ENCODE peak calls at places on chromosome 18, in nine cellular contexts. B, C, E, P, J, D, W, H and U are unnamed samples.

GRCh38 chr18:9577361-9577760 is 37.0 kb downstream of the PPP4R1 start:
- DNase-seq in B (no peak), C (no peak), E (no peak), P (no peak), J (no peak), D (peak), W (no peak), H (no peak), U (no peak)

GRCh38 chr18:40346146-40346545 is 1608.9 kb upstream of the PIK3C3 start:
- DNase-seq in B (no peak), C (no peak), E (no peak), P (no peak), J (no peak), D (no peak), W (no peak), H (no peak), U (no peak)

GRCh38 chr18:8298186-8298585 is 311.1 kb upstream of the RAB12 start:
- DNase-seq in B (no peak), C (no peak), E (no peak), P (no peak), J (no peak), D (no peak), W (no peak), H (no peak), U (no peak)

GRCh38 chr18:32333781-32334180 is 136.9 kb downstream of the GAREM1 start:
- DNase-seq in B (peak), C (no peak), E (no peak), P (no peak), J (no peak), D (no peak), W (no peak), H (no peak), U (no peak)

GRCh38 chr18:70956554-70956953 is 667.7 kb downstream of the SOCS6 start:
- DNase-seq in B (no peak), C (no peak), E (no peak), P (no peak), J (no peak), D (no peak), W (no peak), H (no peak), U (no peak)

GRCh38 chr18:53757346-53757745 is 467.1 kb downstream of the MBD2 start:
- DNase-seq in B (no peak), C (no peak), E (no peak), P (no peak), J (no peak), D (no peak), W (peak), H (no peak), U (no peak)

GRCh38 chr18:73944715-73945114 is 202.9 kb downstream of the FBXO15 start:
- DNase-seq in B (no peak), C (no peak), E (no peak), P (no peak), J (no peak), D (no peak), W (no peak), H (no peak), U (no peak)

GRCh38 chr18:21896732-21897336 is 156.2 kb downstream of the MIB1 start:
- DNase-seq in B (no peak), C (no peak), E (peak), P (no peak), J (peak), D (peak), W (no peak), H (no peak), U (no peak)

GRCh38 chr18:68734311-68734710 is 19.4 kb upstream of the TMX3 start:
- DNase-seq in B (no peak), C (no peak), E (no peak), P (no peak), J (no peak), D (no peak), W (peak), H (no peak), U (no peak)

GRCh38 chr18:3526421-3527354 is 76.7 kb downstream of the TGIF1 start:
- DNase-seq in B (no peak), C (no peak), E (no peak), P (peak), J (no peak), D (peak), W (no peak), H (no peak), U (no peak)

GRCh38 chr18:46759885-46760284 is 3.0 kb upstream of the ST8SIA5 start:
- DNase-seq in B (no peak), C (no peak), E (no peak), P (no peak), J (no peak), D (no peak), W (no peak), H (no peak), U (no peak)

GRCh38 chr18:12921178-12921577 is 26.6 kb upstream of the SEH1L start:
- DNase-seq in B (no peak), C (no peak), E (no peak), P (no peak), J (no peak), D (no peak), W (no peak), H (no peak), U (no peak)

GRCh38 chr18:59032308-59032707 is 107.4 kb upstream of the SEC11C start:
- DNase-seq in B (no peak), C (no peak), E (no peak), P (no peak), J (no peak), D (no peak), W (no peak), H (no peak), U (no peak)

GRCh38 chr18:45727068-45727467 is 3.1 kb downstream of the SLC14A1 start:
- DNase-seq in B (no peak), C (no peak), E (no peak), P (no peak), J (no peak), D (no peak), W (no peak), H (no peak), U (no peak)

GRCh38 chr18:42520074-42520473 is 565.0 kb downstream of the PIK3C3 start:
- DNase-seq in B (no peak), C (no peak), E (no peak), P (no peak), J (no peak), D (no peak), W (no peak), H (no peak), U (no peak)

GRCh38 chr18:55018602-55019001 is 59.3 kb upstream of the CCDC68 start:
- DNase-seq in B (no peak), C (no peak), E (no peak), P (no peak), J (peak), D (no peak), W (peak), H (no peak), U (no peak)

GRCh38 chr18:39186008-39186407 is 1620.4 kb upstream of the CELF4 start:
- DNase-seq in B (no peak), C (no peak), E (no peak), P (no peak), J (no peak), D (no peak), W (no peak), H (no peak), U (no peak)

GRCh38 chr18:3472681-3473544 is 22.9 kb downstream of the TGIF1 start:
- DNase-seq in B (no peak), C (no peak), E (no peak), P (no peak), J (peak), D (no peak), W (no peak), H (no peak), U (no peak)

GRCh38 chr18:38318416-38318815 is 752.8 kb upstream of the CELF4 start:
- DNase-seq in B (no peak), C (no peak), E (no peak), P (no peak), J (no peak), D (no peak), W (peak), H (no peak), U (no peak)

GRCh38 chr18:45103319-45104070 is 422.8 kb downstream of the SETBP1 start:
- DNase-seq in B (no peak), C (no peak), E (no peak), P (no peak), J (no peak), D (no peak), W (no peak), H (no peak), U (no peak)

GRCh38 chr18:48923746-48924580 is 26.8 kb downstream of the SMAD7 start:
- DNase-seq in B (no peak), C (no peak), E (peak), P (no peak), J (peak), D (peak), W (no peak), H (no peak), U (no peak)

GRCh38 chr18:49162226-49162848 is 211.6 kb upstream of the SMAD7 start:
- DNase-seq in B (no peak), C (no peak), E (no peak), P (peak), J (no peak), D (no peak), W (no peak), H (no peak), U (no peak)

GRCh38 chr18:32243358-32243757 is 53.5 kb downstream of the MEP1B start:
- DNase-seq in B (no peak), C (no peak), E (no peak), P (no peak), J (no peak), D (no peak), W (no peak), H (no peak), U (no peak)

GRCh38 chr18:45775241-45775676 is 50.2 kb upstream of the SIGLEC15 start:
- DNase-seq in B (peak), C (peak), E (peak), P (no peak), J (peak), D (peak), W (peak), H (peak), U (no peak)

GRCh38 chr18:59249186-59249774 is 24.0 kb downstream of the RAX start:
- DNase-seq in B (no peak), C (no peak), E (peak), P (peak), J (peak), D (peak), W (peak), H (no peak), U (no peak)

GRCh38 chr18:31241425-31241824 is 76.5 kb upstream of the DSG1 start:
- DNase-seq in B (no peak), C (no peak), E (no peak), P (no peak), J (no peak), D (no peak), W (peak), H (no peak), U (no peak)

GRCh38 chr18:49055787-49056186 is 105.0 kb upstream of the SMAD7 start:
- DNase-seq in B (no peak), C (no peak), E (no peak), P (no peak), J (peak), D (no peak), W (peak), H (no peak), U (no peak)

GRCh38 chr18:69885381-69885780 is 62.3 kb downstream of the CD226 start:
- DNase-seq in B (no peak), C (no peak), E (no peak), P (no peak), J (no peak), D (no peak), W (no peak), H (no peak), U (no peak)

GRCh38 chr18:77160515-77160914 is 27.9 kb upstream of the MBP start:
- DNase-seq in B (no peak), C (no peak), E (no peak), P (no peak), J (no peak), D (peak), W (no peak), H (no peak), U (no peak)

GRCh38 chr18:76822510-76823165 is at the start of gene ZNF236:
- DNase-seq in B (peak), C (peak), E (peak), P (peak), J (peak), D (peak), W (peak), H (peak), U (peak)

GRCh38 chr18:79520473-79521390 is 125.0 kb downstream of the NFATC1 start:
- DNase-seq in B (no peak), C (peak), E (peak), P (no peak), J (no peak), D (no peak), W (no peak), H (no peak), U (no peak)